ENCODE peak calls at places on chromosomes 4 and X, in ten cellular contexts. P is cardiac muscle cell, Z is NCI-H1048, T is GM23248, A is mucosa of descending colon, X is AML-193, K is stromal cell of bone marrow, R is MCF 10A, Q is OCI-M1, H is T-helper 9 cell. W is an unnamed sample.

GRCh38 chrX:46325312-46325877 is 219.8 kb downstream of the ZNF674 start:
- DNase-seq in Q (no peak), R (peak; percentile 86), K (peak; percentile 36), T (peak; percentile 77), Z (no peak), X (no peak), A (no peak), H (no peak), P (peak; percentile 57), W (peak; percentile 84)

GRCh38 chrX:119190251-119190651 is 45.8 kb upstream of the PGRMC1 start:
- DNase-seq in P (peak; percentile 4), A (no peak), R (no peak), T (peak; percentile 37), X (no peak), K (no peak), Q (no peak), H (no peak), Z (no peak), W (no peak)

GRCh38 chr4:158074851-158075250 is 98.0 kb downstream of the GASK1B start:
- DNase-seq in Q (no peak), A (no peak), R (no peak), P (no peak), T (no peak), X (no peak), K (no peak), Z (no peak), H (no peak), W (no peak)

GRCh38 chr4:73735231-73735630 is 5.1 kb upstream of the CXCL8 start:
- DNase-seq in Z (no peak), H (no peak), P (no peak), X (peak; percentile 95), Q (peak; percentile 94), T (peak; percentile 86), K (no peak), R (no peak), A (no peak), W (no peak)

GRCh38 chr4:184347251-184348239 is 126.8 kb downstream of the IRF2 start:
- DNase-seq in K (no peak), X (peak; percentile 90), Z (no peak), Q (peak; percentile 23), A (peak; percentile 66), P (peak; percentile 60), T (no peak), H (no peak), R (peak; percentile 81), W (peak; percentile 69)

GRCh38 chr4:6195602-6196319 is 4.6 kb downstream of the JAKMIP1 start:
- DNase-seq in K (no peak), Q (no peak), P (no peak), A (no peak), R (no peak), T (no peak), H (no peak), X (no peak), Z (no peak), W (no peak)

GRCh38 chrX:121254336-121254735 is 206.9 kb downstream of the GLUD2 start:
- DNase-seq in A (no peak), R (peak; percentile 17), P (peak; percentile 17), Q (peak; percentile 7), X (no peak), K (no peak), Z (no peak), T (no peak), H (no peak), W (no peak)

GRCh38 chrX:20432048-20432447 is 165.3 kb upstream of the RPS6KA3 start:
- DNase-seq in P (peak; percentile 52), A (no peak), H (no peak), Q (no peak), X (no peak), Z (no peak), T (peak; percentile 26), K (peak; percentile 16), R (peak; percentile 5), W (no peak)

GRCh38 chr4:151674804-151675290 is 86.0 kb downstream of the GATB start:
- DNase-seq in K (no peak), R (no peak), Z (no peak), Q (no peak), H (no peak), T (peak; percentile 54), X (no peak), A (peak; percentile 55), P (peak; percentile 56), W (peak; percentile 74)

W was measured in RWPE1.